ENCODE peak calls at places on chromosomes 1 and 21, in nine cellular contexts. I, D, Q, P, S, A, X, J and V are unnamed samples.

GRCh38 chr1:205348559-205349477 is 7.9 kb downstream of the KLHDC8A start:
- DNase-seq in J (no peak), A (no peak), S (no peak), X (no peak), Q (no peak), D (no peak), I (no peak), P (no peak), V (no peak)

GRCh38 chr1:206687251-206687914 is 2.7 kb downstream of the MAPKAPK2 start:
- DNase-seq in Q (no peak), A (no peak), X (no peak), I (no peak), S (no peak), P (no peak), D (no peak), J (no peak), V (no peak)

GRCh38 chr1:171661076-171661650 is 8.7 kb upstream of the MYOC start:
- DNase-seq in P (no peak), D (no peak), A (no peak), X (no peak), Q (no peak), S (no peak), I (no peak), J (no peak), V (no peak)

GRCh38 chr21:9839011-9839661 is 682.2 kb upstream of the TPTE start:
- DNase-seq in I (no peak), X (no peak), J (peak), P (peak), Q (no peak), D (no peak), A (no peak), S (no peak), V (no peak)

GRCh38 chr1:27862671-27863551 is 9.4 kb upstream of the THEMIS2 start:
- DNase-seq in D (peak), J (peak), X (peak), P (peak), Q (peak), S (no peak), I (peak), A (peak), V (peak)

GRCh38 chr1:47727051-47727708 is 270.0 kb downstream of the TRABD2B start:
- DNase-seq in D (no peak), Q (no peak), A (no peak), X (no peak), P (no peak), S (no peak), I (no peak), J (no peak), V (no peak)

GRCh38 chr1:44030606-44031050 is 634 bp downstream of the SLC6A9 start:
- DNase-seq in Q (peak), S (no peak), D (no peak), I (peak), P (no peak), X (no peak), A (no peak), J (no peak), V (no peak)

GRCh38 chr1:226629896-226630550 is 81.5 kb downstream of the STUM start:
- DNase-seq in I (no peak), J (peak), Q (no peak), D (no peak), P (peak), X (no peak), S (no peak), A (no peak), V (no peak)

GRCh38 chr1:9655127-9655723 is 3.7 kb downstream of the PIK3CD start:
- DNase-seq in Q (no peak), S (no peak), I (no peak), X (no peak), J (no peak), A (no peak), D (no peak), P (no peak), V (no peak)

GRCh38 chr1:65948609-65949229 is 156.0 kb downstream of the PDE4B start:
- DNase-seq in Q (peak), D (no peak), A (no peak), P (no peak), J (no peak), S (no peak), X (no peak), I (peak), V (peak)

GRCh38 chr1:117210831-117211261 is at the start of gene VTCN1:
- DNase-seq in D (no peak), A (peak), I (no peak), Q (no peak), J (peak), X (no peak), S (no peak), P (no peak), V (no peak)

GRCh38 chr1:247375747-247376146 is 40.2 kb upstream of the NLRP3 start:
- DNase-seq in J (no peak), S (no peak), I (no peak), X (no peak), D (no peak), Q (no peak), A (no peak), P (no peak), V (no peak)

GRCh38 chr1:70504176-70504820 is 93.2 kb downstream of the CTH start:
- DNase-seq in P (no peak), S (no peak), X (no peak), J (no peak), I (peak), A (no peak), Q (peak), D (no peak), V (peak)

GRCh38 chr1:224090116-224090515 is 23.8 kb upstream of the FBXO28 start:
- DNase-seq in Q (no peak), J (no peak), I (no peak), D (no peak), A (no peak), P (no peak), X (no peak), S (no peak), V (no peak)

GRCh38 chr1:100229681-100230443 is 19.8 kb downstream of the DBT start:
- DNase-seq in I (peak), D (no peak), X (no peak), Q (no peak), A (no peak), S (no peak), P (no peak), J (no peak), V (no peak)

GRCh38 chr1:111822138-111822537 is 66.4 kb downstream of the DDX20 start:
- DNase-seq in Q (no peak), A (no peak), J (no peak), D (no peak), P (no peak), X (no peak), S (no peak), I (no peak), V (no peak)

GRCh38 chr1:59188413-59189213 is 108.3 kb upstream of the FGGY start:
- DNase-seq in A (no peak), Q (no peak), I (no peak), J (no peak), X (no peak), D (no peak), P (no peak), S (no peak), V (no peak)

GRCh38 chr1:89176971-89177370 is 1.2 kb upstream of the GBP7 start:
- DNase-seq in Q (no peak), I (no peak), A (no peak), P (no peak), S (no peak), D (no peak), J (no peak), X (no peak), V (no peak)

GRCh38 chr1:161162806-161163205 is 3.4 kb upstream of the PPOX start:
- DNase-seq in S (no peak), P (no peak), X (no peak), Q (no peak), A (no peak), I (no peak), D (no peak), J (no peak), V (no peak)

DNA sequence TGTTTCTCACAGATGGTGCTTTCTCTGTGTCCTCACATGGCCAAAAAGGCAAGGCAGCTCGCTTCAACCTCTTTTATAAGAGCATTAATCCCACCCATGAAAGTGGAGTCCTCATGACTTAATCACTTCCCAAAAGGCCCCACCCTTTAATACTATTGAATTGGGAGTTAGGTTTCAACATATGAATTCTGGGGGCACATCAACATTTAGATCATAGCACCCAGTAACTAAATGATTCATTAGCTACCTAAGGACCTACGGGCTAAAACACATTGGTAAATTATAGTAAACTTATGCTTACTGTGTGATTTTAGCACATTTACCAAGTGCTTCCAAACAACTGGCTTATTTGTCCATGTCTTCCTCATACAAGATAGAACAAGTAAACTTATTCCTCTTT is 317.9 kb downstream of the LTN1 start:
- DNase-seq in A (no peak), P (no peak), D (no peak), Q (no peak), S (no peak), I (peak), X (no peak), J (no peak), V (no peak)
- H3K4me3 ChIP-seq in A (no peak), P (no peak), D (no peak), Q (no peak), S (no peak), I (no peak), X (no peak), J (no peak), V (no peak)

GRCh38 chr1:31505884-31506497 is 70.3 kb upstream of the TINAGL1 start:
- DNase-seq in I (peak), J (no peak), X (peak), P (no peak), D (peak), A (no peak), Q (peak), S (no peak), V (peak)
- H3K4me3 ChIP-seq in I (no peak), J (no peak), X (no peak), P (no peak), D (no peak), A (no peak), Q (no peak), S (no peak), V (no peak)

DNA sequence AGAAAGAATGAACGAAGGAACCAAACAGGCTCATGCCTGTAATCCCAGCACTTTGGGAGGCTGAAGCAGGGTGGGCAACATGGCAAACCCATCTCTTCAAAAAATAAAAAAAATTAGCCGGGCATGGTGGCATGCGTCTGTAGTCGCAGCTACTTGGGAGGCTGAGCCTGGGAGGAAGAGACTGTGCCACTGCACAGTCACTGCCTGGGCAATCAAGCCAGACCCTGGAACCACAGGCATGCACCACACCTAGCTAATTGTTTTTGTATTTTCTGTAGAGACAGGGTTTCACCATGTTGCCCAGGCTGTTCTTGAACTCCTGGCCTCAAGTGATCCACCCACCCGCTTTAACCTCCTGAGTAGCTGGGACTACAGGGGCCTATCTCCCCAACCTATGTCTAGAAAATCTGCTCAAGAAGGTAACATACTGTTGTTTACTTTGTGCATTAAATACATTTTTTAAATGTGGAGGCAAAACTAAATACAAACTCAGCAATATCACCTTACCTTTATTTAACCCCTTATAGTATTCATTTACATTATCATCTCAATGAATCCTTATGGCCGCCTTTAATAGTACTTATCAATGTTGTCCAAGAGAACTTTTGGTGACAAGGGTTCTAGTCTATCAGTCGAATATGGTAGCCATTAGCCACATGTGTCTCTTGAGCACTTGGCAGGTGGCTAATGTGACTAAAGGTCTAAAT is 2.7 kb downstream of the KHDC4 start:
- DNase-seq in X (no peak), A (no peak), S (no peak), Q (no peak), D (no peak), I (peak), P (no peak), J (peak), V (no peak)
- H3K4me3 ChIP-seq in X (no peak), A (peak), S (peak), Q (peak), D (no peak), I (no peak), P (peak), J (peak), V (peak)

DNA sequence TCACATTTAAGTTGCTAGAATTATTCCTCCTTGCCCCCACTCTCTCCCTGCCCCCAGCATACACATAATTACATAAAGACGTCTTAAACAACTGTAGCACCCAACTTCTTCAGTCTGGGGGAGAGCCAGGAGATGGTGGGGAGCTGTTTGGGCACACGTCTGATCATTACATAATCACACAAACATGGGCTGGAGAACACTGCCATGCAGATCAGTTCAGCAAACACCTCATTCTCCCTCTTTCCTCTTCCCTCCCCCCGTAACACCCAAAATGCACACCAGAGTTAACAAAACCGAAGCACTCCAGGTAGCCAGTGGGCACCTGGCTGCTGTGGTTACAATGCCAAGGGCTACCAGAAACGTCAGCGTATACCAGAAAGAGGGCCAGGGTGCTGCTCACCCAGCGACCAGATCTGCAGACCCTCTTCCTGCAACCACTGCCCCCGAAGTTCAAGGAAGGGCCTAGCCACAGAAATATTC is 1.6 kb downstream of the HIVEP3 start:
- DNase-seq in P (no peak), A (no peak), I (no peak), S (no peak), Q (no peak), J (no peak), D (no peak), X (no peak), V (no peak)
- H3K4me3 ChIP-seq in P (peak), A (peak), I (no peak), S (peak), Q (peak), J (peak), D (peak), X (peak), V (no peak)

GRCh38 chr21:36700295-36700960 is 1.5 kb downstream of the SIM2 start:
- DNase-seq in P (no peak), D (no peak), Q (no peak), J (no peak), X (no peak), A (no peak), I (no peak), S (no peak), V (no peak)
- H3K4me3 ChIP-seq in P (peak), D (no peak), Q (peak), J (peak), X (no peak), A (peak), I (no peak), S (peak), V (peak)

DNA sequence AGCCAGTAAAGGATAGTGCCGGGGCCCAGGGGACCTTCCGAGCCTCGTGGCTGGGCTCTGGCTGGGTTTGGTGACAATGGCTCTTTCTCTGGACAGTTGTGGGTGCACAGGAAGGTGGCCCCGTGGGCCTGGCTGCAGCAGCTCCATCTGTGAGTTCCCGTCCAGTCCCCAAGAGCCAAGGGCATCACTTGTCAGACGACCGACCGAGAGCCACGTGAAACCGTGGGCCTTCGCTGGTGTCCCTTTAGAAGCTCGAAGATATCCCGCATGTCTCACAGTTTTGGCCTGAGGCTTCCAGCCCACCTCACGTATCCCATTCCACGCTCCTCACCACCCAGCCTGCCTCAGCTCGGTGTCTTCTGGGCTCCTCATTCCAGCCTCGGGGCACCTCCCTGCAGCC is 27.2 kb upstream of the UMODL1 start:
- DNase-seq in I (no peak), A (no peak), X (no peak), P (no peak), Q (no peak), D (no peak), S (no peak), J (peak), V (no peak)
- H3K4me3 ChIP-seq in I (no peak), A (no peak), X (no peak), P (no peak), Q (no peak), D (no peak), S (no peak), J (no peak), V (no peak)

GRCh38 chr1:74464037-74464436 is 48.4 kb downstream of the LRRC53 start:
- DNase-seq in P (no peak), A (no peak), I (no peak), S (no peak), J (no peak), X (no peak), D (no peak), Q (no peak), V (no peak)

GRCh38 chr1:74467786-74468377 is 44.5 kb downstream of the LRRC53 start:
- DNase-seq in S (no peak), J (no peak), I (peak), A (no peak), Q (no peak), P (no peak), X (no peak), D (no peak), V (no peak)

GRCh38 chr1:74468982-74469603 is 43.3 kb downstream of the LRRC53 start:
- DNase-seq in Q (no peak), D (peak), P (no peak), A (no peak), X (peak), S (no peak), J (no peak), I (peak), V (no peak)

GRCh38 chr1:74465193-74465681 is 47.2 kb downstream of the LRRC53 start:
- DNase-seq in Q (no peak), P (peak), X (no peak), J (no peak), A (no peak), D (no peak), I (no peak), S (no peak), V (no peak)

GRCh38 chr1:74463301-74463988 is 49.0 kb downstream of the LRRC53 start:
- DNase-seq in X (no peak), J (no peak), A (no peak), S (no peak), D (peak), P (no peak), Q (no peak), I (peak), V (peak)
- H3K4me3 ChIP-seq in X (no peak), J (no peak), A (no peak), S (no peak), D (no peak), P (no peak), Q (no peak), I (no peak), V (no peak)